ENCODE peak calls at places on chromosomes 3 and 15, in nine cellular contexts. H is HS-5; F is SW 1271; S is Ammon's horn; G is adrenal gland; K is activated T-helper 1 cell treated with anti-CD3 and anti-CD28 coated beads, Interleukin-2, amount 50 U/mL, for 16 hours; X is SK-N-DZ; Z is heart left ventricle; B is T-cell. M is an unnamed sample.

GRCh38 chr3:102125197-102125993 is 276.1 kb downstream of the NFKBIZ start:
- DNase-seq in H (no peak), F (no peak), S (no peak), G (no peak), K (no peak), X (no peak), Z (no peak), B (no peak), M (no peak)

GRCh38 chr3:44337253-44337652 is 1.3 kb upstream of the TCAIM start:
- DNase-seq in H (no peak), F (no peak), S (peak; percentile 4), G (no peak), K (no peak), X (no peak), Z (no peak), B (no peak), M (no peak)

GRCh38 chr15:63601727-63602185 is 4.6 kb downstream of the FBXL22 start:
- DNase-seq in H (no peak), F (no peak), S (no peak), G (no peak), K (no peak), X (no peak), Z (no peak), B (no peak), M (no peak)

GRCh38 chr3:149706905-149707304 is 45.4 kb downstream of the COMMD2 start:
- DNase-seq in H (no peak), F (no peak), S (peak; percentile 28), G (no peak), K (no peak), X (no peak), Z (no peak), B (no peak), M (no peak)

GRCh38 chr3:157589168-157589567 is 86.0 kb upstream of the VEPH1 start:
- DNase-seq in H (no peak), F (no peak), S (no peak), G (no peak), K (no peak), X (no peak), Z (no peak), B (no peak), M (no peak)

GRCh38 chr15:31150732-31151212 is 49.2 kb upstream of the TRPM1 start:
- DNase-seq in H (no peak), F (no peak), S (no peak), G (no peak), K (no peak), X (no peak), Z (no peak), B (no peak), M (no peak)

GRCh38 chr3:45182915-45183881 is 37.0 kb upstream of the CDCP1 start:
- DNase-seq in H (peak; percentile 36), F (no peak), S (no peak), G (peak; percentile 49), K (no peak), X (no peak), Z (no peak), B (no peak), M (no peak)

GRCh38 chr3:149971403-149972075 is 844 bp upstream of the PFN2 start:
- DNase-seq in H (peak; percentile 51), F (peak; percentile 83), S (peak; percentile 65), G (peak; percentile 60), K (peak; percentile 1), X (no peak), Z (no peak), B (peak; percentile 17), M (peak; percentile 12)

GRCh38 chr15:48625126-48625525 is 20.4 kb downstream of the FBN1 start:
- DNase-seq in H (no peak), F (no peak), S (no peak), G (no peak), K (no peak), X (no peak), Z (no peak), B (no peak), M (no peak)

M was measured in CD4-positive, alpha-beta T cell.